ENCODE peak calls at places on chromosomes 13 and 19, in nine cellular contexts. J, M, Q, C, G, K, U, F and O are unnamed samples.

GRCh38 chr13:80975903-80976302 is 635.0 kb upstream of the SPRY2 start:
- DNase-seq in J (no peak), K (no peak), G (no peak), M (no peak), F (no peak), C (no peak), Q (no peak), U (no peak), O (no peak)

GRCh38 chr19:47310323-47310722 is 662 bp downstream of the C5AR1 start:
- DNase-seq in U (no peak), K (no peak), C (no peak), Q (no peak), F (no peak), G (no peak), J (no peak), M (no peak), O (no peak)

GRCh38 chr19:3788991-3789778 is 3.0 kb upstream of the MATK start:
- DNase-seq in K (no peak), G (no peak), J (no peak), F (no peak), C (no peak), M (no peak), U (no peak), Q (no peak), O (no peak)

GRCh38 chr19:42554046-42554575 is 25.8 kb upstream of the CEACAM1 start:
- DNase-seq in K (no peak), G (no peak), F (no peak), J (no peak), Q (no peak), C (no peak), U (no peak), M (no peak), O (no peak)

GRCh38 chr13:76106763-76107162 is 470.6 kb downstream of the LMO7 start:
- DNase-seq in Q (no peak), K (no peak), C (no peak), G (no peak), M (no peak), J (no peak), U (no peak), F (no peak), O (no peak)

GRCh38 chr19:45710731-45711130 is 18.3 kb downstream of the QPCTL start:
- DNase-seq in U (no peak), M (no peak), Q (no peak), K (no peak), F (no peak), J (no peak), C (no peak), G (no peak), O (no peak)

GRCh38 chr13:32225494-32225931 is 89.7 kb downstream of the ZAR1L start:
- DNase-seq in C (no peak), M (no peak), K (no peak), U (peak), G (no peak), F (no peak), Q (peak), J (no peak), O (no peak)

GRCh38 chr19:45523642-45524256 is 16.5 kb downstream of the VASP start:
- DNase-seq in Q (no peak), M (peak), C (peak), U (no peak), G (peak), K (peak), F (peak), J (peak), O (peak)

GRCh38 chr13:48580185-48580803 is 47.4 kb upstream of the RCBTB2 start:
- DNase-seq in F (peak), M (peak), C (peak), U (no peak), Q (no peak), J (peak), K (peak), G (peak), O (peak)

GRCh38 chr19:38182536-38183210 is 41.3 kb downstream of the DPF1 start:
- DNase-seq in K (no peak), M (no peak), J (no peak), U (no peak), G (no peak), C (no peak), F (no peak), Q (no peak), O (no peak)

GRCh38 chr13:113955235-113955634 is 18.6 kb downstream of the C13orf46 start:
- DNase-seq in G (no peak), J (no peak), F (no peak), U (no peak), K (no peak), C (no peak), M (no peak), Q (no peak), O (no peak)

GRCh38 chr13:113782472-113782871 is 23.4 kb downstream of the TMEM255B start:
- DNase-seq in J (no peak), Q (no peak), M (no peak), G (no peak), C (no peak), K (no peak), U (no peak), F (no peak), O (no peak)

GRCh38 chr19:46975918-46976782 is 43.5 kb upstream of the NPAS1 start:
- DNase-seq in M (no peak), J (no peak), F (peak), K (peak), C (no peak), U (peak), G (no peak), Q (peak), O (peak)

GRCh38 chr13:39684531-39685137 is 29.2 kb downstream of the COG6 start:
- DNase-seq in U (no peak), G (no peak), K (no peak), Q (no peak), C (no peak), J (peak), M (peak), F (no peak), O (no peak)

GRCh38 chr19:29170554-29170953 is 42.4 kb downstream of the UQCRFS1 start:
- DNase-seq in Q (no peak), C (no peak), M (no peak), U (no peak), G (no peak), J (no peak), F (no peak), K (no peak), O (no peak)

GRCh38 chr13:75136151-75136550 is 345.8 kb downstream of the TBC1D4 start:
- DNase-seq in C (no peak), G (no peak), M (no peak), Q (no peak), U (no peak), J (no peak), K (no peak), F (no peak), O (no peak)

GRCh38 chr19:868458-869244 is 9.2 kb downstream of the CFD start:
- DNase-seq in M (no peak), G (no peak), Q (no peak), U (no peak), K (no peak), C (no peak), F (no peak), J (no peak), O (no peak)

GRCh38 chr19:58317481-58318072 is 9.2 kb upstream of the ZSCAN22 start:
- DNase-seq in U (no peak), K (no peak), M (no peak), Q (no peak), G (no peak), F (no peak), J (peak), C (no peak), O (no peak)

GRCh38 chr13:110298566-110299321 is 8.2 kb downstream of the COL4A1 start:
- DNase-seq in J (no peak), Q (no peak), C (no peak), M (no peak), U (no peak), K (no peak), G (peak), F (no peak), O (no peak)

GRCh38 chr13:38564751-38565150 is 122.1 kb upstream of the FREM2 start:
- DNase-seq in G (no peak), U (no peak), F (no peak), M (no peak), C (no peak), K (no peak), J (no peak), Q (no peak), O (no peak)

GRCh38 chr19:48149430-48149829 is 20.7 kb downstream of the LIG1 start:
- DNase-seq in C (no peak), F (no peak), K (no peak), Q (no peak), J (no peak), G (no peak), M (no peak), U (no peak), O (no peak)

GRCh38 chr13:42551611-42552010 is 22.3 kb upstream of the TNFSF11 start:
- DNase-seq in K (no peak), C (no peak), U (no peak), M (no peak), G (no peak), Q (no peak), J (no peak), F (no peak), O (no peak)

GRCh38 chr13:52842440-52842839 is 6.0 kb downstream of the PCDH8 start:
- DNase-seq in F (no peak), Q (no peak), J (no peak), G (no peak), U (no peak), K (no peak), C (no peak), M (no peak), O (no peak)

GRCh38 chr13:80684525-80685017 is 343.6 kb upstream of the SPRY2 start:
- DNase-seq in J (no peak), K (no peak), F (no peak), G (no peak), M (no peak), Q (no peak), C (no peak), U (no peak), O (no peak)

GRCh38 chr19:8308891-8309291 is 733 bp upstream of the CD320 start:
- DNase-seq in M (no peak), C (no peak), G (no peak), Q (no peak), U (no peak), J (no peak), F (no peak), K (no peak), O (no peak)